ENCODE peak calls at places on chromosomes 4 and X, in nine cellular contexts. M is A549, D is MM.1S, K is sigmoid colon, F is neuronal stem cell, P is AG04450, B is mesenchymal stem cell, S is psoas muscle, X is colonic mucosa. G is an unnamed sample.

GRCh38 chrX:45320191-45320590 is 119.5 kb upstream of the DIPK2B start:
- DNase-seq in M (no peak), D (no peak), K (no peak), F (no peak), P (no peak), B (no peak), S (no peak), X (no peak), G (no peak)

GRCh38 chrX:2679534-2680485 is 11.3 kb upstream of the CD99 start:
- DNase-seq in M (no peak), D (no peak), K (no peak), F (no peak), P (no peak), B (peak), S (no peak), X (no peak), G (no peak)

GRCh38 chr4:139416073-139416673 is 37.7 kb upstream of the RAB33B start:
- DNase-seq in M (peak), D (peak), K (no peak), F (no peak), P (peak), B (peak), S (no peak), X (no peak), G (no peak)

GRCh38 chr4:6362896-6363295 is 93.2 kb downstream of the WFS1 start:
- DNase-seq in M (no peak), D (peak), K (no peak), F (peak), P (no peak), B (peak), S (peak), X (peak), G (no peak)

GRCh38 chrX:150643271-150643670 is 49.9 kb upstream of the MTMR1 start:
- DNase-seq in M (no peak), D (no peak), K (no peak), F (no peak), P (no peak), B (peak), S (no peak), X (no peak), G (no peak)

GRCh38 chr4:147340547-147341225 is 140.2 kb upstream of the EDNRA start:
- DNase-seq in M (no peak), D (no peak), K (no peak), F (no peak), P (no peak), B (peak), S (no peak), X (no peak), G (no peak)

GRCh38 chrX:40140706-40141499 is 43.1 kb upstream of the BCOR start:
- DNase-seq in M (no peak), D (no peak), K (peak), F (no peak), P (no peak), B (peak), S (peak), X (no peak), G (no peak)

GRCh38 chrX:703466-704210 is 73.0 kb downstream of the SHOX start:
- DNase-seq in M (no peak), D (no peak), K (no peak), F (no peak), P (no peak), B (no peak), S (no peak), X (no peak), G (no peak)

GRCh38 chrX:25005382-25006185 is 10.2 kb downstream of the ARX start:
- DNase-seq in M (no peak), D (no peak), K (no peak), F (no peak), P (no peak), B (no peak), S (peak), X (no peak), G (no peak)

GRCh38 chr4:110068248-110068647 is 130.2 kb downstream of the ELOVL6 start:
- DNase-seq in M (no peak), D (no peak), K (no peak), F (no peak), P (no peak), B (no peak), S (no peak), X (no peak), G (no peak)

GRCh38 chr4:3729188-3729884 is 36.8 kb upstream of the ADRA2C start:
- DNase-seq in M (no peak), D (no peak), K (no peak), F (no peak), P (no peak), B (no peak), S (no peak), X (no peak), G (no peak)

GRCh38 chrX:50814701-50815476 is 895 bp upstream of the SHROOM4 start:
- DNase-seq in M (no peak), D (no peak), K (no peak), F (no peak), P (no peak), B (peak), S (no peak), X (peak), G (no peak)

GRCh38 chr4:118774989-118775388 is 60.9 kb downstream of the SEC24D start:
- DNase-seq in M (no peak), D (no peak), K (no peak), F (no peak), P (no peak), B (peak), S (no peak), X (no peak), G (no peak)

GRCh38 chrX:118655561-118656246 is 71.7 kb upstream of the IL13RA1 start:
- DNase-seq in M (peak), D (no peak), K (no peak), F (no peak), P (no peak), B (peak), S (no peak), X (no peak), G (no peak)

GRCh38 chr4:8580321-8581093 is at the start of gene GPR78:
- DNase-seq in M (peak), D (no peak), K (peak), F (peak), P (no peak), B (peak), S (peak), X (peak), G (peak)

GRCh38 chrX:97372006-97372766 is 488.5 kb downstream of the RPA4 start:
- DNase-seq in M (no peak), D (no peak), K (no peak), F (no peak), P (no peak), B (no peak), S (no peak), X (no peak), G (no peak)

GRCh38 chr4:109233585-109233984 is 68.9 kb downstream of the COL25A1 start:
- DNase-seq in M (no peak), D (no peak), K (no peak), F (no peak), P (no peak), B (peak), S (no peak), X (no peak), G (no peak)

GRCh38 chr4:173293663-173294062 is 40.5 kb downstream of the HMGB2 start:
- DNase-seq in M (no peak), D (no peak), K (no peak), F (no peak), P (no peak), B (no peak), S (no peak), X (no peak), G (no peak)

GRCh38 chr4:88277711-88278025 is 6.7 kb downstream of the PPM1K start:
- DNase-seq in M (no peak), D (no peak), K (no peak), F (no peak), P (no peak), B (no peak), S (no peak), X (no peak), G (no peak)

GRCh38 chr4:10006604-10007435 is 14.5 kb downstream of the SLC2A9 start:
- DNase-seq in M (peak), D (no peak), K (no peak), F (no peak), P (no peak), B (no peak), S (peak), X (peak), G (no peak)

GRCh38 chr4:112897548-112897947 is 151.9 kb upstream of the ANK2 start:
- DNase-seq in M (peak), D (no peak), K (no peak), F (no peak), P (no peak), B (no peak), S (no peak), X (no peak), G (no peak)

GRCh38 chrX:75547783-75548182 is 24.9 kb upstream of the ZDHHC15 start:
- DNase-seq in M (no peak), D (no peak), K (peak), F (no peak), P (no peak), B (no peak), S (peak), X (no peak), G (peak)

GRCh38 chr4:186192068-186192751 is 843 bp downstream of the CYP4V2 start:
- DNase-seq in M (no peak), D (peak), K (peak), F (peak), P (no peak), B (peak), S (peak), X (peak), G (peak)

GRCh38 chr4:1050486-1051213 is 39.2 kb downstream of the FGFRL1 start:
- DNase-seq in M (no peak), D (no peak), K (peak), F (no peak), P (no peak), B (no peak), S (no peak), X (no peak), G (peak)

GRCh38 chr4:145098675-145099037 is 545 bp downstream of the ABCE1 start:
- DNase-seq in M (peak), D (peak), K (peak), F (no peak), P (no peak), B (peak), S (no peak), X (peak), G (no peak)

GRCh38 chr4:7424553-7425111 is 10.1 kb downstream of the PSAPL1 start:
- DNase-seq in M (no peak), D (no peak), K (peak), F (no peak), P (no peak), B (no peak), S (peak), X (no peak), G (peak)

GRCh38 chr4:89438102-89438831 is 130.7 kb upstream of the GPRIN3 start:
- DNase-seq in M (peak), D (peak), K (no peak), F (no peak), P (no peak), B (peak), S (no peak), X (peak), G (no peak)

DNA sequence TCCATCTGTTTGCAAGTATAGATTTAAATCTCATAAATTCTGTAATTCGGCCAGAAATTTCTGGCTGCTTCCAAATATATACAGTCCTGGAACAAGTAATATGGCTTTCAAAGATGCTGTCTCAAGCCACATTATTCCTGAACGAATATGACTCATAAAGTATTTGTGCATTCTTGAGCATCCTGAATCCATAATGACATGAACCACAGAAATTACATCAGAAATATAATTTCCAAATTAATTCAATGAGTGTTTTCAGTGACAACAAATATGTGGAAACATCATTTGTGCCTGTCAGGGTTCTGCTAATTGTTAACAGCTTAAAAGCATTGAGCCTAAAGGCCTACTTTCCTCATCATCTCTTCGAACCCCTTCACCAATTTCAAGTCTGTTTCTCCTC is 141.0 kb upstream of the HPGD start:
- DNase-seq in M (no peak), D (no peak), K (no peak), F (no peak), P (no peak), B (no peak), S (no peak), X (no peak), G (no peak)
- H3K27ac ChIP-seq in M (no peak), D (no peak), K (no peak), F (no peak), P (no peak), B (no peak), S (no peak), X (no peak), G (no peak)

DNA sequence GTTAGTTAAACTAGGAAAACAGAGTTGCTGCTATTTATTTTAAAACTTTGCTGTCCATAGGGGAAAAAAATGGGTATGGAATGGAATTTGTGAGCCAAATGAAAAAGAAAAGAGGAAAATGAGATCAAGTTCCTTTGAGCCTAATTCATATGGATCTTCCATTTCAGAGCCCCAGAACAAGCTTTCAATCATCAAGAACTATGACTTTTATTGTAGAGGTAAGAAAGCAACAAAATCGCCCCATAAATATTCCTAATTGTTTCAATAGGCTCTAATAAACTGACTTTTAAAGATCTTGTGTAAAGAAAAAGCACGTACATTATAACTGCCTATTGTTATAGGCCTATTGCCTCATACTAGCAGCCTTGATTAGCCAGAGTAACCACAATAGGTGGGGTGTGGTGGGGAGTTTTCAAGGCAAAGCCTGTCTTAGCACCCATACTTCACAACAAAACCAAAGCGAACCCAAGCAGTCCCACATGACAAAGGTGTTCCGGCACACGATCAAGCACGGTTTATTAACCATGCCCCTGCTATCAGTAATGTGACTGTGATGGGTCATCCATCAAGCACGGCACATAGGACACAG is 44.4 kb downstream of the RBM47 start:
- DNase-seq in M (no peak), D (no peak), K (no peak), F (no peak), P (no peak), B (no peak), S (no peak), X (no peak), G (no peak)
- H3K27ac ChIP-seq in M (peak), D (no peak), K (no peak), F (no peak), P (no peak), B (no peak), S (no peak), X (no peak), G (no peak)

GRCh38 chr4:15361529-15361928 is 66.3 kb upstream of the C1QTNF7 start:
- DNase-seq in M (no peak), D (no peak), K (no peak), F (no peak), P (no peak), B (no peak), S (no peak), X (no peak), G (no peak)

GRCh38 chr4:15362541-15362940 is 65.3 kb upstream of the C1QTNF7 start:
- DNase-seq in M (no peak), D (no peak), K (no peak), F (no peak), P (no peak), B (no peak), S (no peak), X (no peak), G (no peak)

GRCh38 chr4:15368906-15369305 is 58.9 kb upstream of the C1QTNF7 start:
- DNase-seq in M (no peak), D (no peak), K (no peak), F (no peak), P (peak), B (peak), S (no peak), X (no peak), G (no peak)

GRCh38 chr4:15366660-15367059 is 61.2 kb upstream of the C1QTNF7 start:
- DNase-seq in M (no peak), D (no peak), K (no peak), F (no peak), P (no peak), B (peak), S (no peak), X (no peak), G (no peak)

DNA sequence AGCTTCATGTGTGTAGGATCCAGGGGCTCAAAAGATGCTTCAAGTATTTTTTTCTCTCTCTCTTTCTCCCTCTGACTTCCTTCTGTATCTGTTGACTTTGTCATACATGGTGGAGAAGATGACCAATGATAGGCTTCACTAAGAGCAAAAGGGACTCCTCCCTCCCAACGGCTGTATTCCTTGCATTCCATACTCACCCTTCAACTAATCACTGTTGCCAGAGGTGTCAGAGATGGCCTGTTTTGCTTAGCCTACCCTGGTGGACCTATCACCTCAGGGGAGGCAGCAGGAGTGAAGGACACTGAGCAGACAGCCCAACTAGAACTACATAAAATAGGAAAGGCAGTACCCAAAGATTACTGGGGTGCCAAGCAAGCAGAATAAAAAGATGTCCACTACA is 62.2 kb upstream of the C1QTNF7 start:
- DNase-seq in M (no peak), D (no peak), K (no peak), F (no peak), P (no peak), B (no peak), S (no peak), X (no peak), G (no peak)
- H3K27ac ChIP-seq in M (no peak), D (no peak), K (no peak), F (no peak), P (no peak), B (no peak), S (no peak), X (no peak), G (no peak)

GRCh38 chrX:37754518-37754917 is 25.3 kb upstream of the CYBB start:
- DNase-seq in M (no peak), D (no peak), K (no peak), F (no peak), P (no peak), B (no peak), S (no peak), X (no peak), G (no peak)
- H3K27ac ChIP-seq in M (no peak), D (peak), K (no peak), F (no peak), P (no peak), B (no peak), S (no peak), X (no peak), G (no peak)

GRCh38 chrX:20364238-20364637 is 97.5 kb upstream of the RPS6KA3 start:
- DNase-seq in M (no peak), D (no peak), K (no peak), F (no peak), P (no peak), B (no peak), S (no peak), X (no peak), G (no peak)

GRCh38 chrX:20361890-20362262 is 95.2 kb upstream of the RPS6KA3 start:
- DNase-seq in M (peak), D (no peak), K (no peak), F (no peak), P (no peak), B (peak), S (no peak), X (no peak), G (no peak)

GRCh38 chrX:20363003-20363674 is 96.4 kb upstream of the RPS6KA3 start:
- DNase-seq in M (no peak), D (no peak), K (no peak), F (no peak), P (no peak), B (no peak), S (no peak), X (no peak), G (no peak)

GRCh38 chrX:20361081-20361889 is 94.6 kb upstream of the RPS6KA3 start:
- DNase-seq in M (peak), D (no peak), K (no peak), F (no peak), P (no peak), B (peak), S (peak), X (no peak), G (peak)

DNA sequence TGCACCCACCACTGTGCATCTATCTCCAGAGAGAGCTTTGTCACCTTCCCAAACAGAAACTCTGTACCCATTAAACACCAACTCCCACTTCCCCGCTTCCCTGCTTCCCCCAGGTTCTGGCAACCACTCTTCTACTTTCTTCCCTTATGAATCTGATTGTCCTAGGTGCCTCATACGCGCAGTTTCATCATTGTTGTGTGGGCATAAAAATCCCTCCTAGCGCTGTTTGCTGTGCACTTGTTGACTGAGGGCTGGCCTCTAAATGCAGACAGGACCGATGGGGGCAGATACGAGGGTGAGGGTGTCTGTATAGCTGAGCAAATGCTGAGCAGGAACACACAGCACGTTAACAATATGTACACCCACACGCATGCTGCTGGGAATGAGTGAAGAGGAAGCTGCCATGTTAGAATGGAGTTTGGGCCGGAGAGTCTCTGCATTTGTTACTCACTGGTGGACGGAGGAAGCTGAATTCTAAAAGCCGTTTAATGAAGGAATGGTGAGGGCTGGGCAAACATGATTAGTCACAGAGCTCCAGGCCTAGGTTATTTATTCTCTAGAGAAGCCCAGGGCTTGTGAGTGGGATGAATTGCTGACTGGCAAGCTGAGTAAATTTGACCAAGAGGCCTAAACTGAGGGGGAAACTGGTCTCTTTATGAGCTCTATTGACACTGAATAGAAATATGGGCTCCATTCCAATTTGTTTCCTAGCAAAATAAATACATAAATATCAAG is 95.7 kb upstream of the RPS6KA3 start:
- DNase-seq in M (peak), D (no peak), K (no peak), F (no peak), P (no peak), B (peak), S (no peak), X (no peak), G (no peak)
- H3K27ac ChIP-seq in M (peak), D (no peak), K (peak), F (peak), P (peak), B (peak), S (peak), X (peak), G (peak)

DNA sequence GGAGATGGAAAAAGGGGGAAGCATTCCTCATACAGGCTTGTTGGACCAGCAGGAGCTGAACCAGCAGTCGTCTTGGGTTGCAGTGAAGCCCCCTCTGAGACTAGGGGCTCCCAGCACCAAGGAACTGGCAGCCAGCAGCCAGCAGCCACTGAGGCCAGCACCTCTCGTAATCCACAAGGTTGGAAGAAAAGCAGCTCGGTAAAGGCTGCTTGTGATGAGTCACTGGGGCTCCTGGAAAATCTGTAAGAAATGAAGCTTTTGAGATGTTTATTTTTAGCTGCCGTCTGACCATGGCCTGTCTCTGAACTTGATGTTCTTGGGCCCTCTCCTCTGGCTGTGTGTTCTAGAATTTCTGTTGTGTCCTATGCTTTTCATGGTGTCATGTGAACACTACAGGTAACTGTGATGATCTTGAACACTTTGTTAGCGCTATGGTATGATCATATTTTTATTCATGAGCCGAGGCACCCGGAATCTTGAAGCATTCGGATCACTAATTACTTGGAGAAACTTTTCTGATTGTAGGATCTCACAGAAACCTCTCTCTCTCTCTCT is 18.6 kb downstream of the CLCN4 start:
- DNase-seq in M (no peak), D (no peak), K (peak), F (no peak), P (no peak), B (peak), S (no peak), X (no peak), G (no peak)
- H3K27ac ChIP-seq in M (no peak), D (no peak), K (no peak), F (no peak), P (peak), B (peak), S (peak), X (no peak), G (no peak)

G was measured in left ventricle myocardium inferior.